ENCODE peak calls at places on chromosome 1, in nine cellular contexts. V is H54; I is activated T-helper 1 cell treated with anti-CD3 and anti-CD28 coated beads, Interleukin-12 subunit alpha, Interleukin-12 subunit beta, Interleukin-2, Interleukin-4 antibody, amounts not matched to agents 30 ng/mL and 10 ng/mL and 1 ng/mL, durations not matched to agents 14 hours and 24 hours and 36 hours; W is stimulated activated CD8-positive, alpha-beta memory T cell treated with anti-CD3 and anti-CD28 coated beads, Interleukin-2, amount 100 ng/mL, for 48 hours; B is HAP-1; G is GM04503; O is effector memory CD8-positive, alpha-beta T cell; Y is NCI-H1092; Z is NB4. K is an unnamed sample.

GRCh38 chr1:226373376-226373775 is 34.5 kb downstream of the PARP1 start:
- DNase-seq in O (no peak), Y (no peak), G (no peak), W (no peak), Z (no peak), I (no peak), B (no peak), V (no peak), K (no peak)

GRCh38 chr1:63799810-63800209 is 26.0 kb downstream of the ROR1 start:
- DNase-seq in B (no peak), G (peak; percentile 70), I (no peak), Z (no peak), O (no peak), V (no peak), W (no peak), Y (no peak), K (no peak)

GRCh38 chr1:21530368-21531016 is 21.3 kb downstream of the ALPL start:
- DNase-seq in V (no peak), I (no peak), Z (no peak), W (no peak), B (no peak), Y (no peak), O (no peak), G (no peak), K (no peak)

GRCh38 chr1:92957020-92957734 is 4.1 kb downstream of the DIPK1A start:
- DNase-seq in I (no peak), Y (no peak), Z (no peak), V (no peak), B (no peak), O (no peak), W (no peak), G (no peak), K (no peak)

GRCh38 chr1:58649555-58649954 is 50.3 kb downstream of the MYSM1 start:
- DNase-seq in B (no peak), Z (no peak), W (no peak), Y (no peak), G (no peak), V (no peak), O (peak; percentile 4), I (no peak), K (no peak)

GRCh38 chr1:228414511-228415211 is 2.0 kb downstream of the TRIM17 start:
- DNase-seq in B (no peak), G (no peak), W (no peak), Y (no peak), Z (no peak), O (no peak), V (no peak), I (no peak), K (no peak)

GRCh38 chr1:52268372-52268771 is 97.6 kb downstream of the CC2D1B start:
- DNase-seq in B (no peak), W (no peak), O (no peak), I (no peak), G (no peak), V (no peak), Z (peak; percentile 38), Y (no peak), K (no peak)

GRCh38 chr1:45929257-45929687 is 125.9 kb downstream of the MAST2 start:
- DNase-seq in W (no peak), Z (peak; percentile 54), O (no peak), Y (no peak), G (peak; percentile 58), V (peak; percentile 23), I (no peak), B (no peak), K (no peak)

GRCh38 chr1:93575586-93576271 is 105.9 kb downstream of the BCAR3 start:
- DNase-seq in B (no peak), Z (no peak), G (no peak), I (no peak), W (no peak), Y (peak; percentile 34), O (no peak), V (no peak), K (no peak)

GRCh38 chr1:75257424-75257823 is 123.2 kb downstream of the LHX8 start:
- DNase-seq in O (no peak), I (no peak), W (no peak), Y (no peak), V (no peak), G (no peak), B (no peak), Z (no peak), K (no peak)

GRCh38 chr1:35298464-35298863 is 30.0 kb downstream of the ZMYM4 start:
- DNase-seq in W (no peak), Z (peak; percentile 46), Y (peak; percentile 41), I (peak; percentile 5), V (no peak), G (no peak), B (no peak), O (peak; percentile 11), K (peak; percentile 48)

GRCh38 chr1:112665857-112666256 is 8.6 kb upstream of the MOV10 start:
- DNase-seq in W (no peak), G (no peak), Y (no peak), O (no peak), I (no peak), Z (no peak), B (no peak), V (no peak), K (no peak)

GRCh38 chr1:245383396-245384330 is 228.9 kb downstream of the KIF26B start:
- DNase-seq in B (peak; percentile 6), O (no peak), Y (no peak), Z (no peak), I (no peak), W (no peak), V (no peak), G (no peak), K (no peak)

GRCh38 chr1:56978819-56979218 is 13.0 kb upstream of the C8B start:
- DNase-seq in Y (no peak), W (no peak), O (no peak), G (no peak), Z (no peak), B (no peak), V (no peak), I (no peak), K (no peak)

GRCh38 chr1:229029644-229030235 is 241.2 kb upstream of the RAB4A start:
- DNase-seq in Z (peak; percentile 87), B (no peak), O (no peak), V (no peak), G (no peak), I (no peak), Y (no peak), W (no peak), K (no peak)

GRCh38 chr1:160161965-160162705 is 10.7 kb downstream of the ATP1A4 start:
- DNase-seq in O (no peak), Z (peak; percentile 76), B (no peak), G (no peak), V (peak; percentile 29), W (no peak), I (no peak), Y (no peak), K (no peak)

GRCh38 chr1:110136911-110137310 is 13.4 kb upstream of the SLC6A17 start:
- DNase-seq in B (no peak), W (peak; percentile 10), O (no peak), Y (peak; percentile 86), G (no peak), Z (no peak), I (peak; percentile 8), V (no peak), K (no peak)

GRCh38 chr1:29134695-29135028 is 11.0 kb upstream of the TMEM200B start:
- DNase-seq in Y (no peak), B (no peak), Z (no peak), V (no peak), G (no peak), O (no peak), W (no peak), I (no peak), K (no peak)

GRCh38 chr1:221573727-221574126 is 168.2 kb downstream of the DUSP10 start:
- DNase-seq in O (no peak), V (no peak), Y (no peak), Z (no peak), G (no peak), I (no peak), B (no peak), W (no peak), K (no peak)

K was measured in frontal cortex.